ENCODE peak calls at places on chromosomes 13 and 19, in nine cellular contexts. One of them, this sample, is unnamed.

GRCh38 chr19:28705008-28705407 is 507.9 kb downstream of the UQCRFS1 start:
- DNase-seq in tibial artery: no peak
- DNase-seq in Peyer's patch: no peak
- DNase-seq in GM06990: no peak
- DNase-seq in thoracic aorta: no peak
- DNase-seq in AG04450: peak
- DNase-seq in upper lobe of right lung: no peak
- DNase-seq in IMR-90: peak
- DNase-seq in ascending aorta: no peak
- DNase-seq in this sample: peak

GRCh38 chr13:79043208-79043607 is 362.8 kb downstream of the RBM26 start:
- DNase-seq in tibial artery: no peak
- DNase-seq in Peyer's patch: no peak
- DNase-seq in GM06990: no peak
- DNase-seq in thoracic aorta: no peak
- DNase-seq in AG04450: no peak
- DNase-seq in upper lobe of right lung: no peak
- DNase-seq in IMR-90: no peak
- DNase-seq in ascending aorta: no peak
- DNase-seq in this sample: no peak

GRCh38 chr13:91630916-91631315 is 232.5 kb downstream of the GPC5 start:
- DNase-seq in tibial artery: no peak
- DNase-seq in Peyer's patch: no peak
- DNase-seq in GM06990: no peak
- DNase-seq in thoracic aorta: no peak
- DNase-seq in AG04450: no peak
- DNase-seq in upper lobe of right lung: no peak
- DNase-seq in IMR-90: no peak
- DNase-seq in ascending aorta: no peak
- DNase-seq in this sample: no peak

GRCh38 chr13:20721454-20722357 is 18.2 kb downstream of the IL17D start:
- DNase-seq in tibial artery: peak
- DNase-seq in Peyer's patch: no peak
- DNase-seq in GM06990: no peak
- DNase-seq in thoracic aorta: no peak
- DNase-seq in AG04450: peak
- DNase-seq in upper lobe of right lung: peak
- DNase-seq in IMR-90: peak
- DNase-seq in ascending aorta: no peak
- DNase-seq in this sample: peak

GRCh38 chr13:113781571-113781970 is 22.5 kb downstream of the TMEM255B start:
- DNase-seq in tibial artery: no peak
- DNase-seq in Peyer's patch: no peak
- DNase-seq in GM06990: no peak
- DNase-seq in thoracic aorta: no peak
- DNase-seq in AG04450: no peak
- DNase-seq in upper lobe of right lung: no peak
- DNase-seq in IMR-90: no peak
- DNase-seq in ascending aorta: no peak
- DNase-seq in this sample: no peak

GRCh38 chr13:29594310-29594709 is 1.2 kb downstream of the SLC7A1 start:
- DNase-seq in tibial artery: peak
- DNase-seq in Peyer's patch: peak
- DNase-seq in GM06990: no peak
- DNase-seq in thoracic aorta: no peak
- DNase-seq in AG04450: peak
- DNase-seq in upper lobe of right lung: no peak
- DNase-seq in IMR-90: peak
- DNase-seq in ascending aorta: no peak
- DNase-seq in this sample: peak

GRCh38 chr13:42355118-42355840 is 83.3 kb downstream of the AKAP11 start:
- DNase-seq in tibial artery: no peak
- DNase-seq in Peyer's patch: no peak
- DNase-seq in GM06990: no peak
- DNase-seq in thoracic aorta: no peak
- DNase-seq in AG04450: no peak
- DNase-seq in upper lobe of right lung: no peak
- DNase-seq in IMR-90: no peak
- DNase-seq in ascending aorta: no peak
- DNase-seq in this sample: no peak

GRCh38 chr13:98900442-98900841 is 77.4 kb downstream of the DOCK9 start:
- DNase-seq in tibial artery: no peak
- DNase-seq in Peyer's patch: no peak
- DNase-seq in GM06990: no peak
- DNase-seq in thoracic aorta: no peak
- DNase-seq in AG04450: no peak
- DNase-seq in upper lobe of right lung: no peak
- DNase-seq in IMR-90: no peak
- DNase-seq in ascending aorta: no peak
- DNase-seq in this sample: peak

GRCh38 chr19:46288896-46289588 is 7.8 kb upstream of the HIF3A start:
- DNase-seq in tibial artery: peak
- DNase-seq in Peyer's patch: peak
- DNase-seq in GM06990: no peak
- DNase-seq in thoracic aorta: no peak
- DNase-seq in AG04450: peak
- DNase-seq in upper lobe of right lung: no peak
- DNase-seq in IMR-90: peak
- DNase-seq in ascending aorta: no peak
- DNase-seq in this sample: peak

GRCh38 chr13:44331912-44332840 is 41.4 kb upstream of the SERP2 start:
- DNase-seq in tibial artery: peak
- DNase-seq in Peyer's patch: peak
- DNase-seq in GM06990: no peak
- DNase-seq in thoracic aorta: peak
- DNase-seq in AG04450: peak
- DNase-seq in upper lobe of right lung: no peak
- DNase-seq in IMR-90: peak
- DNase-seq in ascending aorta: peak
- DNase-seq in this sample: peak

GRCh38 chr19:54959840-54960239 is 6.3 kb upstream of the NLRP2 start:
- DNase-seq in tibial artery: no peak
- DNase-seq in Peyer's patch: no peak
- DNase-seq in GM06990: peak
- DNase-seq in thoracic aorta: no peak
- DNase-seq in AG04450: no peak
- DNase-seq in upper lobe of right lung: no peak
- DNase-seq in IMR-90: no peak
- DNase-seq in ascending aorta: no peak
- DNase-seq in this sample: no peak

GRCh38 chr19:55279376-55279772 is 536 bp downstream of the HSPBP1 start:
- DNase-seq in tibial artery: no peak
- DNase-seq in Peyer's patch: no peak
- DNase-seq in GM06990: no peak
- DNase-seq in thoracic aorta: no peak
- DNase-seq in AG04450: no peak
- DNase-seq in upper lobe of right lung: no peak
- DNase-seq in IMR-90: no peak
- DNase-seq in ascending aorta: no peak
- DNase-seq in this sample: no peak

GRCh38 chr13:72959643-72960042 is 99.2 kb upstream of the KLF5 start:
- DNase-seq in tibial artery: no peak
- DNase-seq in Peyer's patch: no peak
- DNase-seq in GM06990: no peak
- DNase-seq in thoracic aorta: no peak
- DNase-seq in AG04450: no peak
- DNase-seq in upper lobe of right lung: no peak
- DNase-seq in IMR-90: peak
- DNase-seq in ascending aorta: no peak
- DNase-seq in this sample: peak

GRCh38 chr13:28324181-28324789 is 170.6 kb downstream of the FLT1 start:
- DNase-seq in tibial artery: peak
- DNase-seq in Peyer's patch: peak
- DNase-seq in GM06990: peak
- DNase-seq in thoracic aorta: no peak
- DNase-seq in AG04450: no peak
- DNase-seq in upper lobe of right lung: no peak
- DNase-seq in IMR-90: peak
- DNase-seq in ascending aorta: no peak
- DNase-seq in this sample: peak

GRCh38 chr19:11268783-11269267 is 6.5 kb upstream of the DOCK6 start:
- DNase-seq in tibial artery: peak
- DNase-seq in Peyer's patch: peak
- DNase-seq in GM06990: no peak
- DNase-seq in thoracic aorta: no peak
- DNase-seq in AG04450: peak
- DNase-seq in upper lobe of right lung: no peak
- DNase-seq in IMR-90: peak
- DNase-seq in ascending aorta: no peak
- DNase-seq in this sample: peak

GRCh38 chr13:24043590-24044350 is 116.8 kb upstream of the SPATA13 start:
- DNase-seq in tibial artery: no peak
- DNase-seq in Peyer's patch: no peak
- DNase-seq in GM06990: no peak
- DNase-seq in thoracic aorta: no peak
- DNase-seq in AG04450: no peak
- DNase-seq in upper lobe of right lung: no peak
- DNase-seq in IMR-90: no peak
- DNase-seq in ascending aorta: no peak
- DNase-seq in this sample: no peak

DNA sequence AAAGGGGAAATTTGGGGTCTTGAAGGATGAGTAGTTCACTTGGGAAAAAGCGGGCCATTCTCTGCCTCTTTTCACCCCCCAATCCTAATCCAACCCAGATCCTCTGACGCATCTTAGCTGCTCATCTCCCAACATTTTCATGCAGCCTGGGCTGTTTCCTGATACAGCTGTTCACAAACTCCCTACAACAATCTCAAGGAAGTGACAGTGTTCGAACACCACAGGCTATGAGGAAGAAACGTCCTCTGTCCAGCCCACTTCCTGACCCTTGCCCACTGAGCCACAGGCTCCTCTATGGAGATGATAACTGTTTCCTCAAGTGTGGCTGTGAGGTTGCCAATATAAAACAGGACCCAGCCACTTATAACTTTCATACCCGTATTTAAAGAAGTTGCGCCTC is 16.2 kb downstream of the LMTK3 start:
- DNase-seq in tibial artery: no peak
- DNase-seq in Peyer's patch: peak
- DNase-seq in GM06990: no peak
- DNase-seq in thoracic aorta: no peak
- DNase-seq in AG04450: no peak
- DNase-seq in upper lobe of right lung: no peak
- DNase-seq in IMR-90: no peak
- DNase-seq in ascending aorta: no peak
- DNase-seq in this sample: no peak
- H3K4me3 ChIP-seq in tibial artery: no peak
- H3K4me3 ChIP-seq in Peyer's patch: no peak
- H3K4me3 ChIP-seq in GM06990: no peak
- H3K4me3 ChIP-seq in thoracic aorta: no peak
- H3K4me3 ChIP-seq in AG04450: no peak
- H3K4me3 ChIP-seq in upper lobe of right lung: no peak
- H3K4me3 ChIP-seq in IMR-90: no peak
- H3K4me3 ChIP-seq in ascending aorta: no peak
- H3K4me3 ChIP-seq in this sample: no peak

GRCh38 chr19:17237747-17238706 is 7.7 kb downstream of the NR2F6 start:
- DNase-seq in tibial artery: no peak
- DNase-seq in Peyer's patch: no peak
- DNase-seq in GM06990: no peak
- DNase-seq in thoracic aorta: no peak
- DNase-seq in AG04450: no peak
- DNase-seq in upper lobe of right lung: no peak
- DNase-seq in IMR-90: no peak
- DNase-seq in ascending aorta: no peak
- DNase-seq in this sample: no peak

GRCh38 chr19:17236414-17236716 is 9.4 kb downstream of the NR2F6 start:
- DNase-seq in tibial artery: no peak
- DNase-seq in Peyer's patch: no peak
- DNase-seq in GM06990: no peak
- DNase-seq in thoracic aorta: no peak
- DNase-seq in AG04450: no peak
- DNase-seq in upper lobe of right lung: no peak
- DNase-seq in IMR-90: no peak
- DNase-seq in ascending aorta: no peak
- DNase-seq in this sample: no peak

GRCh38 chr19:17234911-17235617 is 9.0 kb downstream of the OCEL1 start:
- DNase-seq in tibial artery: no peak
- DNase-seq in Peyer's patch: peak
- DNase-seq in GM06990: peak
- DNase-seq in thoracic aorta: no peak
- DNase-seq in AG04450: no peak
- DNase-seq in upper lobe of right lung: no peak
- DNase-seq in IMR-90: peak
- DNase-seq in ascending aorta: no peak
- DNase-seq in this sample: peak

GRCh38 chr19:17236831-17237543 is 8.7 kb downstream of the NR2F6 start:
- DNase-seq in tibial artery: no peak
- DNase-seq in Peyer's patch: no peak
- DNase-seq in GM06990: no peak
- DNase-seq in thoracic aorta: no peak
- DNase-seq in AG04450: no peak
- DNase-seq in upper lobe of right lung: no peak
- DNase-seq in IMR-90: no peak
- DNase-seq in ascending aorta: no peak
- DNase-seq in this sample: no peak

GRCh38 chr19:17235618-17236413 is 9.8 kb downstream of the OCEL1 start:
- DNase-seq in tibial artery: peak
- DNase-seq in Peyer's patch: peak
- DNase-seq in GM06990: peak
- DNase-seq in thoracic aorta: no peak
- DNase-seq in AG04450: peak
- DNase-seq in upper lobe of right lung: peak
- DNase-seq in IMR-90: peak
- DNase-seq in ascending aorta: no peak
- DNase-seq in this sample: peak
- TF ChIP-seq CTCF in tibial artery: peak
- TF ChIP-seq CTCF in Peyer's patch: peak
- TF ChIP-seq CTCF in GM06990: peak
- TF ChIP-seq CTCF in thoracic aorta: peak
- TF ChIP-seq CTCF in AG04450: peak
- TF ChIP-seq CTCF in upper lobe of right lung: peak
- TF ChIP-seq CTCF in IMR-90: peak
- TF ChIP-seq CTCF in ascending aorta: peak
- TF ChIP-seq CTCF in this sample: peak

GRCh38 chr19:13985771-13986347 is 20.3 kb downstream of the RFX1 start:
- DNase-seq in tibial artery: no peak
- DNase-seq in Peyer's patch: no peak
- DNase-seq in GM06990: peak
- DNase-seq in thoracic aorta: no peak
- DNase-seq in AG04450: no peak
- DNase-seq in upper lobe of right lung: no peak
- DNase-seq in IMR-90: no peak
- DNase-seq in ascending aorta: no peak
- DNase-seq in this sample: no peak
- H3K4me3 ChIP-seq in tibial artery: no peak
- H3K4me3 ChIP-seq in Peyer's patch: peak
- H3K4me3 ChIP-seq in GM06990: peak
- H3K4me3 ChIP-seq in thoracic aorta: peak
- H3K4me3 ChIP-seq in AG04450: no peak
- H3K4me3 ChIP-seq in upper lobe of right lung: no peak
- H3K4me3 ChIP-seq in IMR-90: no peak
- H3K4me3 ChIP-seq in ascending aorta: peak
- H3K4me3 ChIP-seq in this sample: no peak

DNA sequence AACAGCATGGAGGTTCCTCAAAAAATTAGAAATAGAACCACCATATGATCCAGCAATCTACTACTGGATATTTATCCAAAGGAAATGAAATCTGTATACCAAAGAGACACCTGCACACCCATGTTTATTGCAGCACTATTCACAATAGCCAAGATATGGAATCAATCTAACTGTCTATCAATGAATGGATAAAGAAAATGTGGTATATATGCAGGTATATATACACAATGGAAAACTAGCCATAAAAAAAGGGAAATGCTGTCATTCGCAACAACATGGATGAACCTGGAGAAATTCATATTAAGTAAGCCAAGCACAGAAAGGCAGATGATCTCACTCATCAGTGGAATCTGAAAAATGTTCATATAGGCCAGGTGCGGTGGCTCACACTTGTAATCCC is 2.5 kb downstream of the ZNF780B start:
- DNase-seq in tibial artery: no peak
- DNase-seq in Peyer's patch: no peak
- DNase-seq in GM06990: no peak
- DNase-seq in thoracic aorta: no peak
- DNase-seq in AG04450: no peak
- DNase-seq in upper lobe of right lung: no peak
- DNase-seq in IMR-90: no peak
- DNase-seq in ascending aorta: no peak
- DNase-seq in this sample: no peak
- TF ChIP-seq CTCF in tibial artery: no peak
- TF ChIP-seq CTCF in Peyer's patch: no peak
- TF ChIP-seq CTCF in GM06990: no peak
- TF ChIP-seq CTCF in thoracic aorta: no peak
- TF ChIP-seq CTCF in AG04450: no peak
- TF ChIP-seq CTCF in upper lobe of right lung: no peak
- TF ChIP-seq CTCF in IMR-90: no peak
- TF ChIP-seq CTCF in ascending aorta: no peak
- TF ChIP-seq CTCF in this sample: no peak

This sample was measured in fibroblast of mammary gland.